ENCODE peak calls at places on chromosomes 3 and 15, in nine cellular contexts. M is left ventricle myocardium inferior; Q is CD4-positive, CD25-positive, alpha-beta regulatory T cell; T is heart right ventricle; K is prostate gland; C is small intestine; X is testis; L is neuronal stem cell; R is left lung. H is an unnamed sample.

GRCh38 chr3:55226696-55227095 is 260.4 kb downstream of the WNT5A start:
- DNase-seq in C (no peak), X (no peak), R (no peak), L (no peak), K (no peak), T (no peak), M (no peak), Q (no peak), H (no peak)

GRCh38 chr3:152379415-152380042 is 110.8 kb downstream of the MBNL1 start:
- DNase-seq in T (no peak), Q (no peak), L (no peak), M (no peak), K (no peak), C (no peak), X (no peak), R (no peak), H (no peak)

GRCh38 chr3:123138819-123139517 is 62.8 kb upstream of the SEC22A start:
- DNase-seq in T (no peak), R (no peak), C (no peak), L (no peak), M (no peak), Q (no peak), K (no peak), X (no peak), H (peak; percentile 56)

GRCh38 chr3:98980915-98981596 is 79.6 kb upstream of the DCBLD2 start:
- DNase-seq in M (no peak), R (no peak), L (no peak), K (no peak), Q (no peak), T (no peak), C (no peak), X (no peak), H (no peak)

GRCh38 chr15:45790325-45790943 is 155.6 kb downstream of the SQOR start:
- DNase-seq in C (peak; percentile 22), K (no peak), X (peak; percentile 64), T (peak; percentile 40), M (peak; percentile 17), Q (no peak), R (no peak), L (peak; percentile 14), H (no peak)

GRCh38 chr3:29503969-29504368 is 223.1 kb downstream of the RBMS3 start:
- DNase-seq in L (no peak), M (no peak), R (no peak), T (peak; percentile 54), Q (no peak), C (peak; percentile 2), K (no peak), X (no peak), H (no peak)

GRCh38 chr15:71600237-71600636 is 210.1 kb upstream of the NR2E3 start:
- DNase-seq in C (no peak), L (no peak), X (no peak), R (no peak), T (no peak), Q (no peak), K (no peak), M (no peak), H (no peak)

GRCh38 chr3:161672478-161672877 is 175.9 kb downstream of the OTOL1 start:
- DNase-seq in Q (no peak), K (peak; percentile 10), X (no peak), T (peak; percentile 4), R (no peak), C (no peak), M (peak; percentile 23), L (no peak), H (no peak)

GRCh38 chr3:18024715-18025114 is 282.3 kb upstream of the TBC1D5 start:
- DNase-seq in X (no peak), R (no peak), T (no peak), L (no peak), Q (no peak), K (no peak), M (no peak), C (no peak), H (no peak)

GRCh38 chr3:30124435-30125390 is 481.7 kb upstream of the TGFBR2 start:
- DNase-seq in K (no peak), R (no peak), X (peak; percentile 75), M (no peak), T (peak; percentile 51), C (peak; percentile 29), L (no peak), Q (no peak), H (no peak)

GRCh38 chr3:160133757-160134156 is 91.5 kb upstream of the C3orf80 start:
- DNase-seq in Q (no peak), X (no peak), L (no peak), M (no peak), K (no peak), T (no peak), R (no peak), C (no peak), H (no peak)

GRCh38 chr3:152270145-152270870 is 1.6 kb downstream of the MBNL1 start:
- DNase-seq in L (no peak), C (peak; percentile 46), Q (no peak), T (no peak), M (no peak), R (peak; percentile 9), X (no peak), K (peak; percentile 31), H (no peak)

GRCh38 chr3:165839296-165840076 is 2.3 kb upstream of the BCHE start:
- DNase-seq in R (no peak), X (no peak), K (no peak), T (no peak), C (no peak), M (no peak), L (no peak), Q (no peak), H (no peak)

DNA sequence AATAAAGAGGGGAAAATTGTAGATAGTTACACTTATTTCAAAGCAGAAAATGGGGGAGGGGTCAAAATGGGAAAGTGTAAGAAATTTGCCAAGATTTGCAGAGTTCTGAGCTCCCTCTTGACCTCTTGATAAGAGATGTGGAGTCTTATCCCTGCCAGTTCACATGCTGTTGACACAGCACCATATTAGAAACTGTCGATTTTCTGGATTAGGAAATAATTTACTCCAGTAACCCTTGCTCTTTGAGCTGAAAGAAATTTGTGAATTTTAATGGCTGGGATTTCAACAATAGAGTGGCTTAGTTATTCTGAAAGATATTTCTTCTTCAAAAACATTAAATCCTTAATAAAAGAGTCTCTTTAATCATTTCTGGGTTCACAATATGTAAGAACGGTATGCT is 306.2 kb upstream of the CNTN4 start:
- DNase-seq in X (no peak), C (no peak), T (no peak), K (no peak), Q (no peak), L (no peak), R (no peak), M (no peak), H (no peak)
- H3K9me3 ChIP-seq in X (no peaks in the 10 kb centered on the region), C (no peaks in the 10 kb centered on the region), T (no peaks in the 10 kb centered on the region), K (no peaks in the 10 kb centered on the region), Q (no peaks in the 10 kb centered on the region), L (no peaks in the 10 kb centered on the region), R (peaks cover 5% of the 10 kb centered on the region), M (no peaks in the 10 kb centered on the region), H (no peaks in the 10 kb centered on the region)

GRCh38 chr15:48425051-48425450 is 93.8 kb downstream of the DUT start:
- DNase-seq in L (no peak), M (no peak), X (no peak), T (no peak), Q (no peak), K (no peak), R (no peak), C (no peak), H (no peak)

GRCh38 chr15:48426941-48427340 is 95.7 kb downstream of the DUT start:
- DNase-seq in Q (no peak), T (no peak), X (no peak), M (no peak), K (no peak), R (no peak), L (no peak), C (no peak), H (no peak)

GRCh38 chr15:48426047-48426446 is 94.8 kb downstream of the DUT start:
- DNase-seq in X (no peak), M (no peak), L (no peak), T (no peak), Q (no peak), C (no peak), K (no peak), R (no peak), H (no peak)

GRCh38 chr15:48427479-48427878 is 96.2 kb downstream of the DUT start:
- DNase-seq in T (no peak), Q (no peak), K (no peak), L (no peak), R (no peak), C (no peak), M (no peak), X (no peak), H (no peak)

GRCh38 chr15:48427960-48428547 is 96.8 kb downstream of the DUT start:
- DNase-seq in T (no peak), M (no peak), Q (no peak), K (no peak), R (no peak), X (no peak), C (no peak), L (no peak), H (no peak)
- H3K9me3 ChIP-seq in T (no peaks in the 10 kb centered on the region), M (no peaks in the 10 kb centered on the region), Q (no peaks in the 10 kb centered on the region), K (no peaks in the 10 kb centered on the region), R (no peaks in the 10 kb centered on the region), X (no peaks in the 10 kb centered on the region), C (no peaks in the 10 kb centered on the region), L (no peaks in the 10 kb centered on the region), H (no peaks in the 10 kb centered on the region)

DNA sequence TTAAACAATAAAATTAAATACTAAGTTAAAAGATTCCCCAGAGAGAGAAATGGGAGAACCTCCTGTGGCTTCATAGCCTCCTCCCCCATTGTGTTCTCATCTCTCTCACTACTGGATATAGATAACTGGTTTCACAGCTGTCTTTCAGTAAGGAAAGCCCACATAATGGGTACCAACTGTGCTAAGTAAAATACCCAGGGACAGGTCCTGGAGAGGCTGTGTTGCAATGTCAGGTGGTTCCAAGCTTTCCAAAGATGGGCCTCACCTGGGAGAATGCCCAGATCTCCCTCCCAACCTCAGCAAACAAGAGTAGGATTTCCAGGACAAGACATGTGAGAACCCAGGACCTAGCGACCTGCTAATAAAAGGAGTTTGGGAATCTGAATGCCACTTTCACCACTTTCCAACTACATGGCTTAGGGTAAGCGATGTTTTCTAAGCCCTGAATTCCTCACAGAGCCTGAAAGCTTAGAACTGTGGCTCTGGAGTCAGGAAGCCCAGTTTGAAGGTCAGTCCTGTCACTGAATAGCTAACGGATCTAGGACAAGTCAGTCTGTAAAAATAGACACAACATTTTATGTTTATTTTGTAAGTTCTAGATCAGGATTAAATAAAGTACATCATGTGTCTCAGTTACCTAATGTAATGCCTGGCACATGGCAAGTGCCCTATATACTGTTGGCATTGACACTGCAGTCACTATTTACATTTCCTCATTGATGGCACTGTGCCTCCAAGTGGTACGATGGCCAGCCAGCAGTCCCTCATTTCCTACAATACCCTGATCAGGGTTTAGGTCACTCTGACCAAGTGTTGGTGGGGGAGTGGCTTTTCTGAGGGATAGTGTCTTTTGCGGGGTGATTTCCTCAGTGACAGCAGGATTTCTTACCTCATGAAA is 11.9 kb downstream of the CERS3 start:
- DNase-seq in K (peak; percentile 87), Q (no peak), R (no peak), M (no peak), L (no peak), T (no peak), C (no peak), X (no peak), H (no peak)
- H3K9me3 ChIP-seq in K (no peaks in the 10 kb centered on the region), Q (no peaks in the 10 kb centered on the region), R (no peaks in the 10 kb centered on the region), M (no peaks in the 10 kb centered on the region), L (peaks cover 2% of the 10 kb centered on the region), T (no peaks in the 10 kb centered on the region), C (no peaks in the 10 kb centered on the region), X (no peaks in the 10 kb centered on the region), H (no peaks in the 10 kb centered on the region)

DNA sequence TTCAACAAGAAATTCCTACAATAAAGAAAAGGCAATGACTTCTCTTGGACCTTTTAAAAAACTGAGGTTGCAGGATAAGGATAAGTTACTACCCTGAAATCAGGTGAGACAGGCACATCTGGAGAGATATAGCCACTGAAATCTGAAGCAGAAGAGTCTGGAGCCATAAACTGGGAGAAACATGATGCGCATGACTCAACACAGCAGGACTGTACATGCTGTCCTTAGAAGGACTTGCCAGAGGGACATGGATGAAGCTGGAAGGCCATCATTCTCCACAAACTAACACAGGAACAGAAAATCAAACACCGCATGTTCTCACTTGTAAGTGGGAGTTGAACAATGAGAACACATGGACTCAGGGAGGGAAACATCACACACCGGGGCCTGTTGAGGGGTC is 1020.2 kb downstream of the AGBL1 start:
- DNase-seq in C (no peak), M (no peak), T (no peak), L (no peak), Q (no peak), X (no peak), K (no peak), R (no peak), H (no peak)
- H3K9me3 ChIP-seq in C (no peaks in the 10 kb centered on the region), M (peaks cover 23% of the 10 kb centered on the region), T (peaks cover 16% of the 10 kb centered on the region), L (peaks cover 8% of the 10 kb centered on the region), Q (peaks cover 3% of the 10 kb centered on the region), X (no peaks in the 10 kb centered on the region), K (no peaks in the 10 kb centered on the region), R (peaks cover 24% of the 10 kb centered on the region), H (peaks cover 2% of the 10 kb centered on the region)